ENCODE peak calls at places on chromosomes 6 and 20, in eight cellular contexts. N is breast epithelium, Z is adrenal gland, T is PC-9, B is choroid plexus epithelial cell, I is brain microvascular endothelial cell, Q is cardiac muscle cell, G is HCT116. A is an unnamed sample.
A peak's percentile ranks its signal among the peaks of the same experiment; 100 is the strongest.

GRCh38 chr6:160972111-160972510 is 19.5 kb upstream of the MAP3K4 start:
- DNase-seq in Q (no peak), G (no peak), Z (no peak), T (no peak), B (peak; percentile 97), I (peak; percentile 93), N (no peak), A (no peak)

GRCh38 chr6:118705799-118706481 is 54.5 kb upstream of the CEP85L start:
- DNase-seq in T (peak; percentile 75), Q (peak; percentile 23), B (peak; percentile 89), I (peak; percentile 67), Z (no peak), N (no peak), G (no peak), A (peak; percentile 30)

GRCh38 chr6:131225127-131225526 is 89.9 kb downstream of the AKAP7 start:
- DNase-seq in N (no peak), Z (no peak), I (no peak), Q (no peak), G (no peak), B (no peak), T (no peak), A (no peak)

GRCh38 chr6:10838794-10839333 is 525 bp upstream of the MAK start:
- DNase-seq in N (no peak), I (no peak), G (no peak), Q (no peak), T (no peak), Z (no peak), B (no peak), A (no peak)

GRCh38 chr6:56856036-56856580 is 98.8 kb upstream of the BEND6 start:
- DNase-seq in B (no peak), Z (no peak), N (no peak), G (no peak), I (no peak), Q (no peak), T (no peak), A (no peak)

GRCh38 chr20:61218886-61219480 is 33.1 kb upstream of the CDH4 start:
- DNase-seq in N (no peak), B (peak; percentile 11), I (no peak), Q (no peak), G (no peak), T (no peak), Z (no peak), A (no peak)

GRCh38 chr6:65637289-65638046 is 69.6 kb downstream of the EYS start:
- DNase-seq in N (no peak), I (no peak), Q (no peak), Z (no peak), G (no peak), T (no peak), B (no peak), A (no peak)

GRCh38 chr6:109867009-109867969 is 110.8 kb upstream of the GPR6 start:
- DNase-seq in G (no peak), Z (peak; percentile 59), N (peak; percentile 33), Q (peak; percentile 44), T (no peak), I (no peak), B (peak; percentile 27), A (no peak)

GRCh38 chr6:55853008-55854001 is 22.1 kb downstream of the BMP5 start:
- DNase-seq in Q (no peak), G (no peak), Z (no peak), N (no peak), T (no peak), I (no peak), B (no peak), A (no peak)

GRCh38 chr20:60430516-60431001 is 472.3 kb downstream of the CDH26 start:
- DNase-seq in B (no peak), Z (no peak), T (no peak), N (no peak), Q (no peak), G (no peak), I (no peak), A (no peak)

GRCh38 chr20:5528719-5529256 is 212.0 kb upstream of the PROKR2 start:
- DNase-seq in Q (peak; percentile 84), B (peak; percentile 95), G (peak; percentile 87), T (peak; percentile 71), I (peak; percentile 80), N (peak; percentile 53), Z (peak; percentile 79), A (peak; percentile 60)

GRCh38 chr6:90694802-90695201 is 107.9 kb upstream of the MAP3K7 start:
- DNase-seq in N (no peak), Z (no peak), I (no peak), Q (peak; percentile 34), T (no peak), B (no peak), G (no peak), A (no peak)

GRCh38 chr6:56347526-56347925 is 100.1 kb upstream of the COL21A1 start:
- DNase-seq in Z (no peak), B (peak; percentile 29), N (no peak), I (no peak), G (no peak), T (no peak), Q (no peak), A (no peak)

GRCh38 chr6:9999806-10000205 is 415.1 kb downstream of the TFAP2A start:
- DNase-seq in G (no peak), Q (no peak), Z (no peak), I (no peak), B (no peak), N (no peak), T (no peak), A (no peak)

GRCh38 chr6:95743591-95743990 is 166.3 kb downstream of the MANEA start:
- DNase-seq in N (no peak), Q (no peak), T (no peak), G (no peak), I (no peak), B (no peak), Z (no peak), A (no peak)

GRCh38 chr6:77324851-77325250 is 138.4 kb downstream of the HTR1B start:
- DNase-seq in B (no peak), I (no peak), N (no peak), Z (no peak), G (no peak), Q (no peak), T (no peak), A (no peak)

GRCh38 chr6:83853968-83854501 is 875 bp downstream of the RIPPLY2 start:
- DNase-seq in Q (no peak), Z (no peak), T (no peak), B (no peak), N (no peak), I (no peak), G (no peak), A (no peak)

GRCh38 chr6:137039010-137039409 is 5.8 kb downstream of the IL20RA start:
- DNase-seq in G (no peak), Z (no peak), Q (no peak), B (no peak), T (no peak), N (no peak), I (no peak), A (no peak)

GRCh38 chr6:137044366-137045220 is at the start of gene IL20RA:
- DNase-seq in N (no peak), G (no peak), I (no peak), T (peak; percentile 61), B (peak; percentile 16), Q (peak; percentile 30), Z (peak; percentile 68), A (peak; percentile 47)

GRCh38 chr6:137043710-137044365 is 927 bp downstream of the IL20RA start:
- DNase-seq in Z (no peak), G (no peak), Q (peak; percentile 34), I (peak; percentile 12), T (peak; percentile 57), N (no peak), B (peak; percentile 43), A (no peak)

GRCh38 chr6:137036566-137037300 is 8.0 kb downstream of the IL20RA start:
- DNase-seq in I (no peak), N (no peak), B (no peak), T (no peak), Q (no peak), G (no peak), Z (no peak), A (no peak)

GRCh38 chr6:137040393-137040792 is 4.4 kb downstream of the IL20RA start:
- DNase-seq in I (no peak), G (no peak), N (no peak), Z (no peak), Q (no peak), B (no peak), T (no peak), A (no peak)
- TF ChIP-seq CTCF in I (peak; percentile 27), G (peak; percentile 34), N (no peak), Z (no peak), Q (no peak), B (peak; percentile 15), T (peak; percentile 48), A (no peak)

DNA sequence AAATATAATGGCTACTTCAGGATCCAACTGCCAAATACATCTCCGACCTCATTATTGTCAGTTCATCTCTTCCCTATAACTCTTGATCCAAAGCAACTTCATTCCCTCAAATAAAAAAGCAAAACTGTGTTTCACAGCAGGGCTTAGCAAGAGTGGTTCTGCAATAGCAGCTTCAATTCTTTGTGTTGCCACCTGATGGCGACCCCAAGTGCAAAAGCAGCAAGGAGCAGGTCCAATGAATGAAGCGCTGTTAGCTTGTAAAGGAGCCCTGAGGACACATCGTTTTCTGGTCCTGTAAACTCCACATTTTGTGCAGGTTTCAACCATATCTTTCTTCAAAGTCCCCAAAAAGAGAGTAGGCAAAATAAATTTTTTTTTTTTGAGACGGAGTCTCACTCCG is 19.6 kb downstream of the RTN4IP1 start:
- DNase-seq in G (peak; percentile 21), N (no peak), Q (peak; percentile 47), B (peak; percentile 44), Z (no peak), I (no peak), T (no peak), A (peak; percentile 48)
- TF ChIP-seq CTCF in G (peak; percentile 57), N (peak; percentile 21), Q (peak; percentile 20), B (peak; percentile 51), Z (no peak), I (peak; percentile 53), T (peak; percentile 66), A (peak; percentile 47)

GRCh38 chr6:52712136-52712535 is 41.2 kb downstream of the TMEM14A start:
- DNase-seq in I (no peak), B (peak; percentile 2), Q (no peak), T (no peak), G (no peak), N (no peak), Z (no peak), A (no peak)
- TF ChIP-seq CTCF in I (no peak), B (no peak), Q (no peak), T (no peak), G (no peak), N (no peak), Z (no peak), A (no peak)

GRCh38 chr6:44628347-44628746 is 240.8 kb downstream of the CDC5L start:
- DNase-seq in N (no peak), I (no peak), Z (no peak), T (no peak), G (no peak), B (no peak), Q (no peak), A (no peak)

GRCh38 chr6:44626608-44627007 is 239.1 kb downstream of the CDC5L start:
- DNase-seq in N (no peak), Q (no peak), G (no peak), B (no peak), Z (no peak), T (no peak), I (no peak), A (no peak)

GRCh38 chr6:44629636-44630035 is 242.1 kb downstream of the CDC5L start:
- DNase-seq in T (no peak), G (no peak), N (no peak), Q (peak; percentile 50), I (no peak), Z (no peak), B (no peak), A (no peak)

GRCh38 chr6:44627091-44627878 is 239.8 kb downstream of the CDC5L start:
- DNase-seq in Z (no peak), N (no peak), B (no peak), I (no peak), Q (no peak), G (no peak), T (no peak), A (no peak)

GRCh38 chr6:44627879-44628271 is 240.4 kb downstream of the CDC5L start:
- DNase-seq in G (no peak), Q (no peak), T (no peak), B (no peak), N (no peak), I (no peak), Z (no peak), A (no peak)
- TF ChIP-seq CTCF in G (no peak), Q (no peak), T (no peak), B (no peak), N (no peak), I (no peak), Z (no peak), A (no peak)

A was measured in Calu3.